ENCODE peak calls at places on chromosomes 2 and 18, in eight cellular contexts. X is GM23338, E is SK-N-SH, W is ovary, F is ascending aorta, Y is stomach, C is cardiac muscle cell, T is Peyer's patch. D is an unnamed sample.

GRCh38 chr2:232942831-232943230 is 70.2 kb downstream of the NGEF start:
- DNase-seq in E (no peak), T (no peak), Y (no peak), W (no peak), F (no peak), C (no peak), X (no peak), D (no peak)

GRCh38 chr18:388198-388597 is 112.3 kb downstream of the COLEC12 start:
- DNase-seq in T (no peak), E (peak; percentile 51), Y (no peak), X (no peak), F (no peak), W (no peak), C (no peak), D (no peak)

GRCh38 chr2:44560352-44560751 is 198.6 kb downstream of the CAMKMT start:
- DNase-seq in Y (peak; percentile 31), F (no peak), E (no peak), C (no peak), T (no peak), W (no peak), X (no peak), D (no peak)

GRCh38 chr2:219957815-219958214 is 330.4 kb downstream of the SLC4A3 start:
- DNase-seq in W (no peak), T (no peak), X (no peak), C (no peak), F (no peak), E (no peak), Y (no peak), D (no peak)

GRCh38 chr2:231701456-231702373 is 6.6 kb upstream of the PTMA start:
- DNase-seq in W (peak; percentile 88), X (no peak), F (no peak), C (no peak), T (no peak), E (no peak), Y (peak; percentile 86), D (peak; percentile 75)

GRCh38 chr2:65231892-65232477 is 4.4 kb downstream of the ACTR2 start:
- DNase-seq in Y (no peak), C (no peak), X (peak; percentile 8), T (no peak), W (no peak), E (no peak), F (no peak), D (no peak)

GRCh38 chr18:34595673-34596072 is 114.4 kb upstream of the DTNA start:
- DNase-seq in W (no peak), T (no peak), Y (no peak), E (no peak), X (peak; percentile 75), F (no peak), C (no peak), D (no peak)

GRCh38 chr2:16578081-16578480 is 87.6 kb downstream of the CYRIA start:
- DNase-seq in F (no peak), X (no peak), E (no peak), C (no peak), W (no peak), T (no peak), Y (no peak), D (no peak)

GRCh38 chr18:61323951-61324350 is 9.3 kb upstream of the CDH20 start:
- DNase-seq in E (no peak), F (no peak), X (no peak), T (no peak), W (no peak), C (no peak), Y (no peak), D (no peak)

GRCh38 chr2:227428731-227429285 is 41.1 kb upstream of the SCYGR1 start:
- DNase-seq in Y (no peak), C (no peak), T (no peak), F (no peak), W (no peak), E (no peak), X (no peak), D (no peak)

GRCh38 chr2:41853427-41854191 is 194.2 kb upstream of the PKDCC start:
- DNase-seq in X (peak; percentile 93), C (peak; percentile 76), E (peak; percentile 71), F (no peak), Y (peak; percentile 47), W (no peak), T (no peak), D (no peak)

GRCh38 chr2:199806179-199806578 is 44.8 kb downstream of the FTCDNL1 start:
- DNase-seq in F (no peak), Y (no peak), T (no peak), X (no peak), W (no peak), E (no peak), C (no peak), D (no peak)

GRCh38 chr2:105308785-105309540 is 20.6 kb downstream of the TGFBRAP1 start:
- DNase-seq in C (peak; percentile 60), F (no peak), X (peak; percentile 10), E (no peak), Y (no peak), T (no peak), W (no peak), D (peak; percentile 40)

GRCh38 chr18:50444539-50444938 is 69.7 kb downstream of the SKA1 start:
- DNase-seq in F (no peak), Y (no peak), C (no peak), E (no peak), X (no peak), W (no peak), T (no peak), D (no peak)

GRCh38 chr18:62558015-62558663 is 35.3 kb downstream of the ZCCHC2 start:
- DNase-seq in E (no peak), Y (no peak), F (no peak), T (no peak), W (no peak), C (no peak), X (no peak), D (no peak)

GRCh38 chr2:219664958-219665357 is 37.5 kb downstream of the SLC4A3 start:
- DNase-seq in T (no peak), Y (no peak), X (no peak), C (peak; percentile 88), W (peak; percentile 86), E (no peak), F (no peak), D (no peak)

GRCh38 chr2:74719066-74719465 is 65.0 kb downstream of the SEMA4F start:
- DNase-seq in T (no peak), X (no peak), C (no peak), Y (no peak), W (no peak), F (no peak), E (no peak), D (no peak)

GRCh38 chr2:65045651-65046050 is 10.6 kb upstream of the CEP68 start:
- DNase-seq in W (no peak), T (no peak), E (no peak), C (no peak), Y (no peak), X (peak; percentile 55), F (no peak), D (no peak)

GRCh38 chr2:97714950-97715652 is 1.7 kb downstream of the ZAP70 start:
- DNase-seq in C (no peak), F (no peak), E (no peak), W (peak; percentile 21), Y (no peak), T (no peak), X (no peak), D (peak; percentile 10)
- H3K4me3 ChIP-seq in C (no peak overlapping the region), F (no peak overlapping the region), E (no peak overlapping the region), W (no peak overlapping the region), Y (peak overlapping the region; percentile 19), T (peak overlapping the region; percentile 27), X (no peak overlapping the region), D (no peak overlapping the region)

DNA sequence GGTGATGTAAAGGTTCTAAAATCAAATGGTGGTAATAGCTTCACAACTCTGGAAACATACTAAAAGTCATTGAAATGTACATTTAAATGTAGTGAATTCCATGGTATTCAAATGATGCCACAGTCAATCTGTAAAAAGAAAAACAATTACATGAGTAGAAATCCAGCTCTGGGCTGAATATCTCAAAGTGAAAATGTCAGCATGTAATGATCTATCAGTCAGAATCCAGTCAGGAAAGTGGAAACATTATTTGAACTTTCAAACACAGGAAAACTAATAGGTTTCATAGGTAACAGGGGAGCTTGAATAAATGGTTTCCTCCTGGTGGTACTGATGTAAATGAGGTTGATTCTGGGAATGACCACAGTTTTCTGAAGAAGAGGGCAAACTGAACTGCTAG is 186.4 kb downstream of the CDH7 start:
- DNase-seq in E (no peak), Y (no peak), W (no peak), T (no peak), F (no peak), C (no peak), X (no peak), D (no peak)
- H3K27ac ChIP-seq in E (no peak overlapping the region), Y (no peak overlapping the region), W (no peak overlapping the region), T (no peak overlapping the region), F (no peak overlapping the region), C (no peak overlapping the region), X (no peak overlapping the region), D (no peak overlapping the region)

GRCh38 chr18:37261988-37262387 is 303.6 kb downstream of the CELF4 start:
- DNase-seq in C (no peak), W (no peak), F (no peak), Y (no peak), T (no peak), E (no peak), X (no peak), D (no peak)

GRCh38 chr18:37265382-37265781 is 300.2 kb downstream of the CELF4 start:
- DNase-seq in W (no peak), Y (no peak), X (no peak), C (no peak), T (no peak), F (no peak), E (no peak), D (no peak)

GRCh38 chr18:37264956-37265355 is 300.6 kb downstream of the CELF4 start:
- DNase-seq in C (no peak), F (no peak), Y (no peak), T (no peak), X (no peak), E (no peak), W (no peak), D (no peak)

GRCh38 chr18:37270046-37270665 is 295.4 kb downstream of the CELF4 start:
- DNase-seq in Y (peak; percentile 50), X (peak; percentile 85), C (peak; percentile 92), E (no peak), T (no peak), W (peak; percentile 68), F (no peak), D (no peak)

GRCh38 chr18:37266290-37266689 is 299.3 kb downstream of the CELF4 start:
- DNase-seq in W (no peak), Y (no peak), F (no peak), C (peak; percentile 24), X (peak; percentile 67), T (no peak), E (peak; percentile 64), D (no peak)
- TF ChIP-seq CTCF in W (no peak), Y (no peak), F (no peak), C (no peak), X (peak; percentile 46), T (no peak), E (peak; percentile 18), D (no peak)

DNA sequence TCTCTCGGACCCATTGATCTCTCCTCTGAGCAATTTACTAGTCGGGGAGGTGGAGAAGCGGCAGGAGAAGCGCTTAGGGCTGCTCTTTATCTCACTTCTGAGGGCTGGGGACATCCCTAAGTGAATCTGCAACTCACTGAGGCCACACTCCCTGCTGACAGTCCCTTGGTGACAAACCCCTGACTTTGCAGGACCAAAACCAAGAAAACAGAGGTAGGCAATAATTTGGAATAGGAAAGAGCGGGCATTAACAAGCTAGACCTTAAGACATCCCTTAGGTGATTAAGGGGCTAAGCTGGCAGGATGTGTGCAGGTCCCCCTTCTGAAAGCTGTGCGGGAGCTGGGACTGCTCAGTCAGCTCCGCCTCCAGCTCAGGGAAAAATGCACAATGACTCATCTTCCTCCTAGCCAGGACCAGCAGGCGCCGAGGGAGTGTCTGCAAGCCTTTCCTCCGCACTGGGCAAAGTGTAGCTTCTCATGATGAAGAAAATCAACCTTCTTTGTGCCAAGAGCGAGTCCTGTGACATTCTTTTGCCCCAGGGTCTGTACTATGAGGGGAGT is 63.3 kb downstream of the BOD1L2 start:
- DNase-seq in E (no peak), Y (peak; percentile 44), X (peak; percentile 81), C (peak; percentile 30), F (no peak), W (no peak), T (no peak), D (no peak)
- H3K4me3 ChIP-seq in E (no peak overlapping the region), Y (peak overlapping the region; percentile 4), X (peak overlapping the region; percentile 43), C (no peak overlapping the region), F (no peak overlapping the region), W (no peak overlapping the region), T (no peak overlapping the region), D (no peak overlapping the region)